ENCODE peak calls at places on chromosome 15, in ten cellular contexts. One of them, this sample, is unnamed. For H3K9me3, the result is how much of the 10 kb centered on the place peaks cover.

GRCh38 chr15:82312611-82313349 is 36.5 kb downstream of the GOLGA6L10 start:
- DNase-seq in Caco-2: no peak
- DNase-seq in heart left ventricle: no peak
- DNase-seq in AG04450: no peak
- DNase-seq in transverse colon: no peak
- DNase-seq in PC-3: no peak
- DNase-seq in fibroblast of lung: no peak
- DNase-seq in hepatocyte: no peak
- DNase-seq in mucosa of descending colon: no peak
- DNase-seq in neural progenitor cell: no peak
- DNase-seq in this sample: peak

GRCh38 chr15:83845230-83845629 is 191.3 kb downstream of the ADAMTSL3 start:
- DNase-seq in heart left ventricle: no peak
- DNase-seq in Caco-2: no peak
- DNase-seq in mucosa of descending colon: no peak
- DNase-seq in hepatocyte: peak
- DNase-seq in transverse colon: no peak
- DNase-seq in AG04450: peak
- DNase-seq in fibroblast of lung: peak
- DNase-seq in PC-3: no peak
- DNase-seq in neural progenitor cell: no peak
- DNase-seq in this sample: no peak

GRCh38 chr15:90873998-90874605 is 5.7 kb downstream of the FURIN start:
- DNase-seq in hepatocyte: peak
- DNase-seq in neural progenitor cell: peak
- DNase-seq in AG04450: no peak
- DNase-seq in fibroblast of lung: peak
- DNase-seq in transverse colon: peak
- DNase-seq in heart left ventricle: no peak
- DNase-seq in PC-3: peak
- DNase-seq in mucosa of descending colon: no peak
- DNase-seq in Caco-2: peak
- DNase-seq in this sample: peak

GRCh38 chr15:48479751-48480150 is 148.5 kb downstream of the DUT start:
- DNase-seq in Caco-2: no peak
- DNase-seq in AG04450: no peak
- DNase-seq in transverse colon: no peak
- DNase-seq in fibroblast of lung: no peak
- DNase-seq in mucosa of descending colon: no peak
- DNase-seq in PC-3: no peak
- DNase-seq in hepatocyte: no peak
- DNase-seq in neural progenitor cell: no peak
- DNase-seq in heart left ventricle: no peak
- DNase-seq in this sample: no peak

GRCh38 chr15:77034620-77035467 is 36.1 kb downstream of the TSPAN3 start:
- DNase-seq in PC-3: peak
- DNase-seq in hepatocyte: peak
- DNase-seq in neural progenitor cell: peak
- DNase-seq in AG04450: no peak
- DNase-seq in fibroblast of lung: no peak
- DNase-seq in mucosa of descending colon: peak
- DNase-seq in transverse colon: peak
- DNase-seq in heart left ventricle: peak
- DNase-seq in Caco-2: no peak
- DNase-seq in this sample: peak

GRCh38 chr15:98062869-98063268 is 102.4 kb downstream of the ARRDC4 start:
- DNase-seq in hepatocyte: no peak
- DNase-seq in heart left ventricle: no peak
- DNase-seq in fibroblast of lung: no peak
- DNase-seq in mucosa of descending colon: no peak
- DNase-seq in Caco-2: no peak
- DNase-seq in PC-3: no peak
- DNase-seq in neural progenitor cell: no peak
- DNase-seq in AG04450: no peak
- DNase-seq in transverse colon: no peak
- DNase-seq in this sample: no peak

GRCh38 chr15:78291052-78291451 is 8.4 kb downstream of the SKIC8 start:
- DNase-seq in PC-3: no peak
- DNase-seq in AG04450: no peak
- DNase-seq in hepatocyte: no peak
- DNase-seq in heart left ventricle: no peak
- DNase-seq in fibroblast of lung: no peak
- DNase-seq in Caco-2: no peak
- DNase-seq in transverse colon: no peak
- DNase-seq in neural progenitor cell: no peak
- DNase-seq in mucosa of descending colon: no peak
- DNase-seq in this sample: no peak

GRCh38 chr15:51782357-51782896 is 31.0 kb downstream of the TMOD2 start:
- DNase-seq in Caco-2: peak
- DNase-seq in PC-3: peak
- DNase-seq in heart left ventricle: no peak
- DNase-seq in AG04450: no peak
- DNase-seq in hepatocyte: peak
- DNase-seq in transverse colon: no peak
- DNase-seq in fibroblast of lung: no peak
- DNase-seq in neural progenitor cell: peak
- DNase-seq in mucosa of descending colon: no peak
- DNase-seq in this sample: no peak

GRCh38 chr15:91200101-91200754 is 100.2 kb downstream of the SV2B start:
- DNase-seq in neural progenitor cell: no peak
- DNase-seq in Caco-2: no peak
- DNase-seq in heart left ventricle: no peak
- DNase-seq in fibroblast of lung: no peak
- DNase-seq in PC-3: no peak
- DNase-seq in hepatocyte: no peak
- DNase-seq in transverse colon: no peak
- DNase-seq in mucosa of descending colon: no peak
- DNase-seq in AG04450: no peak
- DNase-seq in this sample: no peak

DNA sequence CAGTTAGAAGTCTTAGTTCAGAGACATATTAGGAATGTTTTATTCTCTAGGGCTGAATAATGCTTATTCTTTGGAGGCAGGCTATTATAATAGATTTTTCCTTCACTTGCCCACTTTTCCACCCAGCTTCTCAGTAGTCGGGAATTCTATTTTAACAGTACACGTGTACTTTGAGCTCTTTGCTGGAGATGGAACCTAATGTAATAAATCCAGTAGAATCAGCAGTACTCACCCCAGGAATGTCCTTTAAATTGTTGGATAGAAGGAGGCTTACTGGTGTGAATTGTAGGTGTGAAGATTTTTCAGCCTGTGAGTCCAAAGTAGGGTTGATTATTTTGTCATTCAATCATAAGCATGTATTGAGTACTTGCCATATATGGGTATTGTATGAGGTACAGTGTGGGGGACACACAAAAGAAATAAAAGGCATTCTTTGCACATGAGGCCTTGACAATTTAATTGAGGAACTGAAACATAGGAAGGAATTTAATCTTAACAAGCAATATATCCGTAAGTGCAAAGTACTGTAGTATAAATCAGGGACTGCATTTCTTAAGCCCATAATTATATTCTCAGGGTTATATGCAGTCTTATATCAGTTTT is 29.5 kb upstream of the MGA start:
- DNase-seq in hepatocyte: peak
- DNase-seq in heart left ventricle: no peak
- DNase-seq in AG04450: no peak
- DNase-seq in neural progenitor cell: no peak
- DNase-seq in fibroblast of lung: no peak
- DNase-seq in transverse colon: no peak
- DNase-seq in mucosa of descending colon: no peak
- DNase-seq in PC-3: no peak
- DNase-seq in Caco-2: no peak
- DNase-seq in this sample: no peak
- H3K9me3 ChIP-seq in hepatocyte: under half
- H3K9me3 ChIP-seq in heart left ventricle: under half
- H3K9me3 ChIP-seq in AG04450: under half
- H3K9me3 ChIP-seq in neural progenitor cell: under half
- H3K9me3 ChIP-seq in fibroblast of lung: under half
- H3K9me3 ChIP-seq in transverse colon: under half
- H3K9me3 ChIP-seq in mucosa of descending colon: under half
- H3K9me3 ChIP-seq in PC-3: under half
- H3K9me3 ChIP-seq in Caco-2: under half
- H3K9me3 ChIP-seq in this sample: under half

GRCh38 chr15:38876211-38876610 is 311.6 kb upstream of the RASGRP1 start:
- DNase-seq in transverse colon: no peak
- DNase-seq in hepatocyte: no peak
- DNase-seq in neural progenitor cell: no peak
- DNase-seq in Caco-2: no peak
- DNase-seq in mucosa of descending colon: no peak
- DNase-seq in PC-3: no peak
- DNase-seq in fibroblast of lung: no peak
- DNase-seq in AG04450: no peak
- DNase-seq in heart left ventricle: no peak
- DNase-seq in this sample: no peak
- TF ChIP-seq CTCF in transverse colon: no peak
- TF ChIP-seq CTCF in hepatocyte: no peak
- TF ChIP-seq CTCF in neural progenitor cell: no peak
- TF ChIP-seq CTCF in Caco-2: no peak
- TF ChIP-seq CTCF in mucosa of descending colon: no peak
- TF ChIP-seq CTCF in PC-3: no peak
- TF ChIP-seq CTCF in fibroblast of lung: no peak
- TF ChIP-seq CTCF in AG04450: no peak
- TF ChIP-seq CTCF in heart left ventricle: no peak
- TF ChIP-seq CTCF in this sample: no peak

DNA sequence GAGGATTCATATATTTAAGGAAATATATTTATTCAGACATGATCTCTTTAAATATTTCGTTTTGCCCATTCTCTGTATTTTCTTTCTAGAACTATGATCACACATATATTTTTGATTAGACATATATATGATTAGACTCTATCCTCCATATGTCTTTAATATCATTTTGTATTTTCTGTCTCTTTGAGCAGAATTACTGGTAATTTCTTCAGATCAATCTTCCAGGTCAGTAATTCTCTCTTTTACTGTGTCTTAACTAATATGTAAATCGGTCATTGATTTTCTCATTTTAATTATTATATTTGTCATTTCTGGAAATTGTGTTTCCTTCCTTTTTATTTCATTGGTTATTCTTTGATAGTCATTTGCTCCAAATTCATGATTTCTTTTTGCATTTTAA is 586.2 kb downstream of the NR2F2 start:
- DNase-seq in AG04450: no peak
- DNase-seq in neural progenitor cell: no peak
- DNase-seq in PC-3: no peak
- DNase-seq in fibroblast of lung: no peak
- DNase-seq in mucosa of descending colon: no peak
- DNase-seq in hepatocyte: no peak
- DNase-seq in Caco-2: no peak
- DNase-seq in transverse colon: no peak
- DNase-seq in heart left ventricle: no peak
- DNase-seq in this sample: no peak
- H3K9me3 ChIP-seq in AG04450: under half
- H3K9me3 ChIP-seq in neural progenitor cell: under half
- H3K9me3 ChIP-seq in PC-3: under half
- H3K9me3 ChIP-seq in fibroblast of lung: under half
- H3K9me3 ChIP-seq in mucosa of descending colon: under half
- H3K9me3 ChIP-seq in hepatocyte: under half
- H3K9me3 ChIP-seq in Caco-2: under half
- H3K9me3 ChIP-seq in transverse colon: under half
- H3K9me3 ChIP-seq in heart left ventricle: under half
- H3K9me3 ChIP-seq in this sample: under half

GRCh38 chr15:45871121-45871855 is 236.5 kb downstream of the SQOR start:
- DNase-seq in PC-3: peak
- DNase-seq in hepatocyte: no peak
- DNase-seq in heart left ventricle: no peak
- DNase-seq in transverse colon: peak
- DNase-seq in fibroblast of lung: peak
- DNase-seq in Caco-2: no peak
- DNase-seq in neural progenitor cell: no peak
- DNase-seq in AG04450: no peak
- DNase-seq in mucosa of descending colon: peak
- DNase-seq in this sample: no peak
- TF ChIP-seq CTCF in PC-3: no peak
- TF ChIP-seq CTCF in hepatocyte: no peak
- TF ChIP-seq CTCF in heart left ventricle: no peak
- TF ChIP-seq CTCF in transverse colon: no peak
- TF ChIP-seq CTCF in fibroblast of lung: no peak
- TF ChIP-seq CTCF in Caco-2: no peak
- TF ChIP-seq CTCF in neural progenitor cell: no peak
- TF ChIP-seq CTCF in AG04450: no peak
- TF ChIP-seq CTCF in mucosa of descending colon: no peak
- TF ChIP-seq CTCF in this sample: no peak

DNA sequence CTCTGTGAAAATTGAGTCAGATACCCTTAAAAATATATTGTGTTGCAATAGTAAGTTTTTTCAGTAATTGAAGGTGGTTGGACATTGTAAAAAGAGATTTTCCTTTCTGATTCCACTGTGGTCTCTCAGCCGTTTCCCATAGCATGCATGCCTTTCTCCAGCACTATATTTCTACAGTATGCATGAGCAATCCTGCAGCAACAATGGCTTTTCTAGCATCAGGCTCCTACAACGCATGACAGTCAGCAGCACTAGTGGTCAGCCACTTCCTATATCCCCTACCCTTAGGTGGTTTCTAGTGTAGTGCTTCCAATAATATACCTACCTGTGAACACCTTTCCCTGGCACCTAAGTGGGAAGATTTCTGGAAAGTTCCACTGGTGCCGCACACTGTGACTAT is 55.4 kb upstream of the SNRPN start:
- DNase-seq in Caco-2: no peak
- DNase-seq in transverse colon: no peak
- DNase-seq in hepatocyte: no peak
- DNase-seq in AG04450: no peak
- DNase-seq in neural progenitor cell: no peak
- DNase-seq in heart left ventricle: no peak
- DNase-seq in PC-3: no peak
- DNase-seq in fibroblast of lung: no peak
- DNase-seq in mucosa of descending colon: no peak
- DNase-seq in this sample: no peak
- H3K9me3 ChIP-seq in Caco-2: under half
- H3K9me3 ChIP-seq in transverse colon: under half
- H3K9me3 ChIP-seq in hepatocyte: under half
- H3K9me3 ChIP-seq in AG04450: under half
- H3K9me3 ChIP-seq in neural progenitor cell: under half
- H3K9me3 ChIP-seq in heart left ventricle: under half
- H3K9me3 ChIP-seq in PC-3: under half
- H3K9me3 ChIP-seq in fibroblast of lung: under half
- H3K9me3 ChIP-seq in mucosa of descending colon: half or more
- H3K9me3 ChIP-seq in this sample: under half

GRCh38 chr15:99141943-99142342 is 37.1 kb downstream of the SYNM start:
- DNase-seq in transverse colon: no peak
- DNase-seq in mucosa of descending colon: no peak
- DNase-seq in heart left ventricle: no peak
- DNase-seq in hepatocyte: no peak
- DNase-seq in neural progenitor cell: no peak
- DNase-seq in Caco-2: no peak
- DNase-seq in fibroblast of lung: no peak
- DNase-seq in PC-3: no peak
- DNase-seq in AG04450: no peak
- DNase-seq in this sample: no peak
- TF ChIP-seq CTCF in transverse colon: no peak
- TF ChIP-seq CTCF in mucosa of descending colon: no peak
- TF ChIP-seq CTCF in heart left ventricle: no peak
- TF ChIP-seq CTCF in hepatocyte: no peak
- TF ChIP-seq CTCF in neural progenitor cell: no peak
- TF ChIP-seq CTCF in Caco-2: no peak
- TF ChIP-seq CTCF in fibroblast of lung: no peak
- TF ChIP-seq CTCF in PC-3: no peak
- TF ChIP-seq CTCF in AG04450: no peak
- TF ChIP-seq CTCF in this sample: no peak

DNA sequence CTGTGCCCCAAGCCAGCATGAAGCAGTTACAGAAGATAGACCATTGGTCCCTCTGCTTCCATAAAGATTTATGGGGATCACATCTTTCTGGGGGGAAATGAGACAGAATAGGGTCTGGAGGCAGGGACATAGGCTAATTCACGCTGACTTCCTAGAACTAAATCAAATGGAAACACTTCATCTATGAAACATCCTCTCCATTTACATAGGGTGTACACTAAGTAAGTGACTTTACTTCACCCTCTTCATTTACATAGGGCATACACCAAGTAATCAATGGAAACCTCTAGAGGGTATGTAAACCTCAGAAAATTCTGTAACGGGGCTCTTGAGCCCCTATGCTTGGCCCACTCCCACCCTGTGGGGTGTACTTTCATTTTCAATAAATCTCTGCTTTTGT is 10.1 kb downstream of the LINS1 start:
- DNase-seq in mucosa of descending colon: no peak
- DNase-seq in fibroblast of lung: no peak
- DNase-seq in neural progenitor cell: no peak
- DNase-seq in PC-3: no peak
- DNase-seq in heart left ventricle: no peak
- DNase-seq in transverse colon: no peak
- DNase-seq in Caco-2: no peak
- DNase-seq in hepatocyte: no peak
- DNase-seq in AG04450: no peak
- DNase-seq in this sample: no peak
- H3K9me3 ChIP-seq in mucosa of descending colon: under half
- H3K9me3 ChIP-seq in fibroblast of lung: under half
- H3K9me3 ChIP-seq in neural progenitor cell: under half
- H3K9me3 ChIP-seq in PC-3: under half
- H3K9me3 ChIP-seq in heart left ventricle: under half
- H3K9me3 ChIP-seq in transverse colon: under half
- H3K9me3 ChIP-seq in Caco-2: under half
- H3K9me3 ChIP-seq in hepatocyte: under half
- H3K9me3 ChIP-seq in AG04450: under half
- H3K9me3 ChIP-seq in this sample: under half

This sample was measured in spleen.